ENCODE peak calls at places on chromosomes 3 and 15, in nine cellular contexts. J, F, K, C, W, O, V, B and P are unnamed samples.

GRCh38 chr15:60751985-60752952 is 273.3 kb upstream of the ICE2 start:
- DNase-seq in J (no peak), K (peak), O (peak), F (peak), W (peak), V (no peak), B (no peak), C (no peak), P (peak)

GRCh38 chr3:102181202-102181920 is 253.5 kb upstream of the ZPLD1 start:
- DNase-seq in B (no peak), K (peak), O (no peak), W (no peak), C (peak), F (peak), J (no peak), V (no peak), P (no peak)

GRCh38 chr3:34782876-34783275 is 856.4 kb upstream of the ARPP21 start:
- DNase-seq in V (no peak), O (no peak), F (peak), K (no peak), C (no peak), W (no peak), B (no peak), J (no peak), P (no peak)

GRCh38 chr15:81270781-81271491 is 53.0 kb downstream of the STARD5 start:
- DNase-seq in F (no peak), J (no peak), K (peak), C (no peak), W (no peak), V (no peak), O (no peak), B (no peak), P (no peak)

GRCh38 chr3:39154323-39155021 is 1.1 kb upstream of the CSRNP1 start:
- DNase-seq in F (no peak), B (no peak), V (peak), O (no peak), K (no peak), W (no peak), J (no peak), C (no peak), P (peak)

GRCh38 chr3:38617137-38617536 is 32.4 kb downstream of the SCN5A start:
- DNase-seq in B (no peak), O (no peak), W (no peak), K (no peak), C (no peak), J (no peak), V (no peak), F (peak), P (no peak)

GRCh38 chr3:184472723-184473419 is 88.7 kb upstream of the EPHB3 start:
- DNase-seq in O (peak), B (no peak), W (no peak), K (no peak), C (no peak), F (no peak), J (no peak), V (no peak), P (peak)

GRCh38 chr3:180447156-180447555 is 154.8 kb upstream of the TTC14 start:
- DNase-seq in B (no peak), O (no peak), F (peak), C (no peak), K (no peak), V (no peak), W (no peak), J (no peak), P (no peak)

GRCh38 chr15:38176155-38176554 is 76.5 kb upstream of the SPRED1 start:
- DNase-seq in K (peak), V (no peak), J (no peak), W (no peak), C (peak), F (peak), B (peak), O (no peak), P (no peak)

GRCh38 chr3:99817437-99818240 is at the start of gene CMSS1:
- DNase-seq in V (peak), O (peak), F (peak), C (peak), J (peak), B (peak), K (peak), W (peak), P (peak)

GRCh38 chr3:114846779-114847178 is 300.3 kb downstream of the ZBTB20 start:
- DNase-seq in C (no peak), W (no peak), B (no peak), V (no peak), J (no peak), O (no peak), F (no peak), K (no peak), P (no peak)

GRCh38 chr15:71295242-71296031 is 180.2 kb downstream of the THSD4 start:
- DNase-seq in O (no peak), B (no peak), C (peak), V (no peak), K (peak), F (peak), J (no peak), W (no peak), P (peak)

GRCh38 chr3:61807865-61808276 is 246.5 kb downstream of the PTPRG start:
- DNase-seq in J (no peak), C (no peak), F (no peak), W (no peak), K (no peak), B (no peak), V (no peak), O (peak), P (no peak)

GRCh38 chr3:127803619-127804018 is 18.7 kb downstream of the MGLL start:
- DNase-seq in O (no peak), V (no peak), J (no peak), F (peak), W (no peak), C (no peak), K (peak), B (no peak), P (no peak)

GRCh38 chr15:91855684-91856553 is 2.4 kb downstream of the SLCO3A1 start:
- DNase-seq in C (peak), B (peak), J (no peak), O (no peak), V (peak), K (no peak), W (no peak), F (no peak), P (peak)

GRCh38 chr3:88034876-88035275 is 23.9 kb downstream of the CGGBP1 start:
- DNase-seq in J (no peak), O (no peak), B (no peak), C (no peak), V (no peak), K (no peak), W (no peak), F (no peak), P (no peak)

GRCh38 chr3:179973931-179974361 is 62.8 kb downstream of the PEX5L start:
- DNase-seq in J (no peak), F (no peak), O (no peak), B (no peak), V (peak), C (no peak), K (no peak), W (peak), P (no peak)

GRCh38 chr3:48832691-48833090 is 15.0 kb downstream of the PRKAR2A start:
- DNase-seq in O (no peak), K (no peak), J (no peak), B (no peak), W (no peak), V (no peak), C (no peak), F (no peak), P (no peak)

GRCh38 chr3:111803123-111803593 is 55.9 kb upstream of the PHLDB2 start:
- DNase-seq in B (no peak), W (no peak), J (peak), V (no peak), K (peak), F (peak), C (no peak), O (peak), P (peak)

GRCh38 chr15:39857132-39857531 is 62.9 kb downstream of the GPR176 start:
- DNase-seq in K (no peak), O (no peak), C (no peak), F (no peak), W (no peak), B (no peak), V (no peak), J (no peak), P (no peak)

GRCh38 chr15:85748176-85748575 is 46.5 kb downstream of the KLHL25 start:
- DNase-seq in V (peak), F (no peak), O (no peak), W (no peak), B (no peak), J (no peak), C (no peak), K (no peak), P (no peak)

GRCh38 chr3:31534036-31534435 is 1.3 kb downstream of the STT3B start:
- DNase-seq in O (no peak), V (no peak), K (no peak), W (no peak), C (peak), J (no peak), B (no peak), F (peak), P (peak)

GRCh38 chr3:152105446-152105845 is 163.3 kb upstream of the MBNL1 start:
- DNase-seq in B (no peak), K (no peak), J (no peak), W (no peak), V (no peak), C (no peak), F (no peak), O (no peak), P (no peak)

GRCh38 chr15:27587810-27588209 is 511.3 kb downstream of the OCA2 start:
- DNase-seq in J (no peak), V (peak), W (no peak), C (no peak), O (no peak), B (no peak), K (no peak), F (no peak), P (no peak)

GRCh38 chr3:151282921-151283320 is 4.6 kb upstream of the P2RY14 start:
- DNase-seq in C (peak), B (no peak), O (no peak), K (peak), V (no peak), J (no peak), W (no peak), F (peak), P (no peak)